ENCODE peak calls at places on chromosomes 11 and 22, in six cellular contexts. A, P, J, V, X and E are unnamed samples.
A peak's percentile ranks its signal among the peaks of the same experiment; 100 is the strongest.

GRCh38 chr22:29231971-29232959 is 26.6 kb downstream of the EMID1 start:
- DNase-seq in V (no peak), A (no peak), P (peak; percentile 54), J (no peak), X (no peak), E (no peak)

GRCh38 chr11:41714101-41714500 is 254.6 kb upstream of the LRRC4C start:
- DNase-seq in J (no peak), P (no peak), X (no peak), A (no peak), V (no peak), E (no peak)

GRCh38 chr11:103842191-103842590 is 194.2 kb upstream of the DDI1 start:
- DNase-seq in A (no peak), X (no peak), V (no peak), P (peak; percentile 64), J (no peak), E (no peak)

GRCh38 chr11:85826096-85826855 is 15.3 kb upstream of the SYTL2 start:
- DNase-seq in V (no peak), P (peak; percentile 46), A (no peak), J (no peak), X (no peak), E (peak; percentile 21)

GRCh38 chr11:100576044-100577021 is 110.8 kb upstream of the ARHGAP42 start:
- DNase-seq in X (no peak), P (no peak), A (no peak), V (peak; percentile 43), J (peak; percentile 6), E (peak; percentile 52)

GRCh38 chr11:30143098-30143705 is 87.6 kb upstream of the FSHB start:
- DNase-seq in V (peak; percentile 5), X (no peak), J (peak; percentile 29), A (no peak), P (no peak), E (peak; percentile 30)

GRCh38 chr11:84236436-84236835 is 950.3 kb upstream of the CCDC90B start:
- DNase-seq in J (no peak), A (no peak), X (no peak), P (no peak), V (no peak), E (no peak)

GRCh38 chr11:93700830-93701229 is 39.3 kb downstream of the CEP295 start:
- DNase-seq in P (no peak), X (no peak), A (no peak), J (no peak), V (no peak), E (no peak)

GRCh38 chr11:33531743-33532181 is 168.9 kb downstream of the C11orf91 start:
- DNase-seq in X (no peak), P (no peak), A (no peak), V (peak; percentile 37), J (no peak), E (no peak)

GRCh38 chr11:110199184-110199981 is 97.0 kb downstream of the RDX start:
- DNase-seq in P (no peak), V (no peak), A (no peak), J (no peak), X (no peak), E (no peak)

GRCh38 chr11:126440792-126441514 is 85.5 kb downstream of the ST3GAL4 start:
- DNase-seq in V (peak; percentile 42), A (peak; percentile 52), P (peak; percentile 77), J (peak; percentile 90), X (peak; percentile 54), E (peak; percentile 64)

GRCh38 chr11:11078344-11078743 is 220.5 kb upstream of the ZBED5 start:
- DNase-seq in X (no peak), J (no peak), P (no peak), V (no peak), A (no peak), E (no peak)

GRCh38 chr11:3626250-3626960 is 15.4 kb downstream of the ART5 start:
- DNase-seq in A (no peak), P (peak; percentile 59), X (no peak), J (no peak), V (no peak), E (no peak)

GRCh38 chr22:48494256-48494967 is 1333.3 kb downstream of the BRD1 start:
- DNase-seq in P (no peak), A (no peak), V (no peak), X (no peak), J (no peak), E (no peak)

GRCh38 chr11:77968337-77968736 is 26.1 kb downstream of the INTS4 start:
- DNase-seq in A (no peak), X (no peak), P (no peak), V (no peak), J (no peak), E (peak; percentile 16)

GRCh38 chr22:42905217-42905616 is 48.1 kb upstream of the ARFGAP3 start:
- DNase-seq in J (no peak), P (no peak), X (no peak), V (no peak), A (no peak), E (no peak)

GRCh38 chr22:49193901-49194465 is 633.7 kb downstream of the BRD1 start:
- DNase-seq in P (no peak), V (no peak), X (no peak), J (no peak), A (no peak), E (no peak)

GRCh38 chr11:35389897-35390462 is 29.4 kb downstream of the SLC1A2 start:
- DNase-seq in V (no peak), X (peak; percentile 17), J (no peak), P (no peak), A (no peak), E (no peak)

GRCh38 chr11:63229815-63230214 is 13.6 kb downstream of the SLC22A25 start:
- DNase-seq in P (no peak), X (no peak), A (no peak), V (no peak), J (no peak), E (no peak)

GRCh38 chr22:49525776-49526535 is 301.7 kb downstream of the BRD1 start:
- DNase-seq in X (no peak), P (no peak), J (no peak), A (no peak), V (peak; percentile 52), E (no peak)

GRCh38 chr11:64566042-64566914 is 24.7 kb upstream of the SLC22A12 start:
- DNase-seq in X (no peak), A (no peak), P (peak; percentile 76), V (no peak), J (peak; percentile 58), E (peak; percentile 69)

GRCh38 chr11:14451825-14452224 is 47.8 kb downstream of the COPB1 start:
- DNase-seq in V (peak; percentile 57), X (no peak), J (no peak), A (no peak), P (no peak), E (peak; percentile 2)